ENCODE peak calls at places on chromosome 16, in ten cellular contexts. One of them, this sample, is unnamed.

GRCh38 chr16:65510850-65511249 is 389.0 kb upstream of the CDH11 start:
- DNase-seq in left colon: no peak
- DNase-seq in HT-29: no peak
- DNase-seq in cardiac septum: no peak
- DNase-seq in CD4-positive, alpha-beta memory T cell: no peak
- DNase-seq in effector CD4-positive, alpha-beta T cell: no peak
- DNase-seq in tibial nerve: no peak
- DNase-seq in memory B cell: no peak
- DNase-seq in NCI-H1436: no peak
- DNase-seq in activated naive CD8-positive, alpha-beta T cell treated with anti-CD3 and anti-CD28 coated beads, Interleukin-2, amount 50 U/mL, for 16 hours: no peak
- DNase-seq in this sample: no peak

GRCh38 chr16:28893291-28893690 is 15.0 kb downstream of the ATP2A1 start:
- DNase-seq in effector CD4-positive, alpha-beta T cell: no peak
- DNase-seq in left colon: no peak
- DNase-seq in activated naive CD8-positive, alpha-beta T cell treated with anti-CD3 and anti-CD28 coated beads, Interleukin-2, amount 50 U/mL, for 16 hours: no peak
- DNase-seq in cardiac septum: no peak
- DNase-seq in memory B cell: no peak
- DNase-seq in HT-29: no peak
- DNase-seq in CD4-positive, alpha-beta memory T cell: no peak
- DNase-seq in tibial nerve: no peak
- DNase-seq in NCI-H1436: no peak
- DNase-seq in this sample: no peak

GRCh38 chr16:87706278-87707000 is 59.3 kb downstream of the KLHDC4 start:
- DNase-seq in left colon: no peak
- DNase-seq in activated naive CD8-positive, alpha-beta T cell treated with anti-CD3 and anti-CD28 coated beads, Interleukin-2, amount 50 U/mL, for 16 hours: no peak
- DNase-seq in CD4-positive, alpha-beta memory T cell: no peak
- DNase-seq in effector CD4-positive, alpha-beta T cell: no peak
- DNase-seq in cardiac septum: no peak
- DNase-seq in tibial nerve: no peak
- DNase-seq in HT-29: no peak
- DNase-seq in memory B cell: no peak
- DNase-seq in NCI-H1436: no peak
- DNase-seq in this sample: no peak

GRCh38 chr16:19879241-19879792 is 5.3 kb downstream of the GPRC5B start:
- DNase-seq in CD4-positive, alpha-beta memory T cell: no peak
- DNase-seq in tibial nerve: no peak
- DNase-seq in cardiac septum: no peak
- DNase-seq in HT-29: no peak
- DNase-seq in NCI-H1436: peak
- DNase-seq in activated naive CD8-positive, alpha-beta T cell treated with anti-CD3 and anti-CD28 coated beads, Interleukin-2, amount 50 U/mL, for 16 hours: no peak
- DNase-seq in memory B cell: no peak
- DNase-seq in left colon: no peak
- DNase-seq in effector CD4-positive, alpha-beta T cell: no peak
- DNase-seq in this sample: no peak

GRCh38 chr16:49564577-49565224 is 191.1 kb downstream of the C16orf78 start:
- DNase-seq in NCI-H1436: no peak
- DNase-seq in HT-29: no peak
- DNase-seq in left colon: no peak
- DNase-seq in effector CD4-positive, alpha-beta T cell: no peak
- DNase-seq in cardiac septum: no peak
- DNase-seq in tibial nerve: no peak
- DNase-seq in activated naive CD8-positive, alpha-beta T cell treated with anti-CD3 and anti-CD28 coated beads, Interleukin-2, amount 50 U/mL, for 16 hours: no peak
- DNase-seq in memory B cell: no peak
- DNase-seq in CD4-positive, alpha-beta memory T cell: no peak
- DNase-seq in this sample: no peak

GRCh38 chr16:5072334-5073278 is 963 bp downstream of the ALG1 start:
- DNase-seq in HT-29: no peak
- DNase-seq in memory B cell: no peak
- DNase-seq in CD4-positive, alpha-beta memory T cell: no peak
- DNase-seq in effector CD4-positive, alpha-beta T cell: no peak
- DNase-seq in cardiac septum: no peak
- DNase-seq in activated naive CD8-positive, alpha-beta T cell treated with anti-CD3 and anti-CD28 coated beads, Interleukin-2, amount 50 U/mL, for 16 hours: no peak
- DNase-seq in left colon: peak
- DNase-seq in tibial nerve: no peak
- DNase-seq in NCI-H1436: no peak
- DNase-seq in this sample: no peak

GRCh38 chr16:14641206-14641605 is 8.5 kb downstream of the BFAR start:
- DNase-seq in effector CD4-positive, alpha-beta T cell: no peak
- DNase-seq in activated naive CD8-positive, alpha-beta T cell treated with anti-CD3 and anti-CD28 coated beads, Interleukin-2, amount 50 U/mL, for 16 hours: no peak
- DNase-seq in cardiac septum: no peak
- DNase-seq in NCI-H1436: no peak
- DNase-seq in left colon: no peak
- DNase-seq in CD4-positive, alpha-beta memory T cell: no peak
- DNase-seq in memory B cell: no peak
- DNase-seq in HT-29: no peak
- DNase-seq in tibial nerve: no peak
- DNase-seq in this sample: no peak

GRCh38 chr16:31134091-31134571 is 1.4 kb downstream of the PRSS8 start:
- DNase-seq in memory B cell: no peak
- DNase-seq in NCI-H1436: no peak
- DNase-seq in tibial nerve: no peak
- DNase-seq in cardiac septum: no peak
- DNase-seq in effector CD4-positive, alpha-beta T cell: no peak
- DNase-seq in HT-29: peak
- DNase-seq in left colon: no peak
- DNase-seq in CD4-positive, alpha-beta memory T cell: no peak
- DNase-seq in activated naive CD8-positive, alpha-beta T cell treated with anti-CD3 and anti-CD28 coated beads, Interleukin-2, amount 50 U/mL, for 16 hours: no peak
- DNase-seq in this sample: no peak

GRCh38 chr16:10637337-10638037 is 57.1 kb upstream of the EMP2 start:
- DNase-seq in effector CD4-positive, alpha-beta T cell: no peak
- DNase-seq in tibial nerve: no peak
- DNase-seq in activated naive CD8-positive, alpha-beta T cell treated with anti-CD3 and anti-CD28 coated beads, Interleukin-2, amount 50 U/mL, for 16 hours: no peak
- DNase-seq in NCI-H1436: no peak
- DNase-seq in cardiac septum: no peak
- DNase-seq in CD4-positive, alpha-beta memory T cell: no peak
- DNase-seq in HT-29: no peak
- DNase-seq in left colon: no peak
- DNase-seq in memory B cell: no peak
- DNase-seq in this sample: no peak

GRCh38 chr16:49592507-49593422 is 219.2 kb downstream of the C16orf78 start:
- DNase-seq in cardiac septum: peak
- DNase-seq in CD4-positive, alpha-beta memory T cell: peak
- DNase-seq in left colon: no peak
- DNase-seq in HT-29: peak
- DNase-seq in effector CD4-positive, alpha-beta T cell: no peak
- DNase-seq in memory B cell: no peak
- DNase-seq in activated naive CD8-positive, alpha-beta T cell treated with anti-CD3 and anti-CD28 coated beads, Interleukin-2, amount 50 U/mL, for 16 hours: no peak
- DNase-seq in NCI-H1436: peak
- DNase-seq in tibial nerve: no peak
- DNase-seq in this sample: peak

GRCh38 chr16:70752381-70752780 is 48.6 kb downstream of the VAC14 start:
- DNase-seq in cardiac septum: no peak
- DNase-seq in activated naive CD8-positive, alpha-beta T cell treated with anti-CD3 and anti-CD28 coated beads, Interleukin-2, amount 50 U/mL, for 16 hours: no peak
- DNase-seq in NCI-H1436: no peak
- DNase-seq in left colon: no peak
- DNase-seq in effector CD4-positive, alpha-beta T cell: no peak
- DNase-seq in memory B cell: no peak
- DNase-seq in HT-29: no peak
- DNase-seq in tibial nerve: no peak
- DNase-seq in CD4-positive, alpha-beta memory T cell: no peak
- DNase-seq in this sample: no peak

GRCh38 chr16:12531937-12532336 is 271.8 kb downstream of the CPPED1 start:
- DNase-seq in CD4-positive, alpha-beta memory T cell: no peak
- DNase-seq in left colon: no peak
- DNase-seq in HT-29: no peak
- DNase-seq in tibial nerve: no peak
- DNase-seq in memory B cell: no peak
- DNase-seq in activated naive CD8-positive, alpha-beta T cell treated with anti-CD3 and anti-CD28 coated beads, Interleukin-2, amount 50 U/mL, for 16 hours: no peak
- DNase-seq in effector CD4-positive, alpha-beta T cell: no peak
- DNase-seq in NCI-H1436: no peak
- DNase-seq in cardiac septum: no peak
- DNase-seq in this sample: no peak

GRCh38 chr16:57915267-57915666 is 55.7 kb downstream of the CNGB1 start:
- DNase-seq in left colon: no peak
- DNase-seq in cardiac septum: no peak
- DNase-seq in memory B cell: no peak
- DNase-seq in NCI-H1436: no peak
- DNase-seq in effector CD4-positive, alpha-beta T cell: no peak
- DNase-seq in tibial nerve: no peak
- DNase-seq in CD4-positive, alpha-beta memory T cell: no peak
- DNase-seq in activated naive CD8-positive, alpha-beta T cell treated with anti-CD3 and anti-CD28 coated beads, Interleukin-2, amount 50 U/mL, for 16 hours: no peak
- DNase-seq in HT-29: no peak
- DNase-seq in this sample: no peak

GRCh38 chr16:71360378-71360777 is 1.9 kb downstream of the CALB2 start:
- DNase-seq in effector CD4-positive, alpha-beta T cell: no peak
- DNase-seq in NCI-H1436: no peak
- DNase-seq in left colon: no peak
- DNase-seq in memory B cell: no peak
- DNase-seq in tibial nerve: no peak
- DNase-seq in activated naive CD8-positive, alpha-beta T cell treated with anti-CD3 and anti-CD28 coated beads, Interleukin-2, amount 50 U/mL, for 16 hours: no peak
- DNase-seq in CD4-positive, alpha-beta memory T cell: no peak
- DNase-seq in HT-29: peak
- DNase-seq in cardiac septum: no peak
- DNase-seq in this sample: no peak

GRCh38 chr16:29748077-29748759 is 2.4 kb upstream of the C16orf54 start:
- DNase-seq in cardiac septum: no peak
- DNase-seq in activated naive CD8-positive, alpha-beta T cell treated with anti-CD3 and anti-CD28 coated beads, Interleukin-2, amount 50 U/mL, for 16 hours: no peak
- DNase-seq in effector CD4-positive, alpha-beta T cell: no peak
- DNase-seq in NCI-H1436: no peak
- DNase-seq in memory B cell: no peak
- DNase-seq in HT-29: no peak
- DNase-seq in left colon: no peak
- DNase-seq in tibial nerve: no peak
- DNase-seq in CD4-positive, alpha-beta memory T cell: no peak
- DNase-seq in this sample: no peak

GRCh38 chr16:52469091-52469490 is 77.9 kb downstream of the TOX3 start:
- DNase-seq in left colon: no peak
- DNase-seq in tibial nerve: no peak
- DNase-seq in NCI-H1436: no peak
- DNase-seq in HT-29: no peak
- DNase-seq in memory B cell: no peak
- DNase-seq in cardiac septum: no peak
- DNase-seq in effector CD4-positive, alpha-beta T cell: no peak
- DNase-seq in activated naive CD8-positive, alpha-beta T cell treated with anti-CD3 and anti-CD28 coated beads, Interleukin-2, amount 50 U/mL, for 16 hours: no peak
- DNase-seq in CD4-positive, alpha-beta memory T cell: no peak
- DNase-seq in this sample: no peak

GRCh38 chr16:75267631-75268264 is 16.3 kb upstream of the BCAR1 start:
- DNase-seq in NCI-H1436: peak
- DNase-seq in cardiac septum: no peak
- DNase-seq in left colon: peak
- DNase-seq in memory B cell: no peak
- DNase-seq in HT-29: peak
- DNase-seq in CD4-positive, alpha-beta memory T cell: no peak
- DNase-seq in activated naive CD8-positive, alpha-beta T cell treated with anti-CD3 and anti-CD28 coated beads, Interleukin-2, amount 50 U/mL, for 16 hours: no peak
- DNase-seq in effector CD4-positive, alpha-beta T cell: no peak
- DNase-seq in tibial nerve: no peak
- DNase-seq in this sample: no peak

GRCh38 chr16:50781043-50781442 is 39.2 kb downstream of the CYLD start:
- DNase-seq in memory B cell: no peak
- DNase-seq in effector CD4-positive, alpha-beta T cell: no peak
- DNase-seq in activated naive CD8-positive, alpha-beta T cell treated with anti-CD3 and anti-CD28 coated beads, Interleukin-2, amount 50 U/mL, for 16 hours: no peak
- DNase-seq in NCI-H1436: no peak
- DNase-seq in cardiac septum: no peak
- DNase-seq in HT-29: no peak
- DNase-seq in left colon: no peak
- DNase-seq in tibial nerve: no peak
- DNase-seq in CD4-positive, alpha-beta memory T cell: peak
- DNase-seq in this sample: no peak

This sample was measured in immature natural killer cell.